ENCODE peak calls at places on chromosomes 12 and 14, in four cellular contexts. Z, A, T and M are unnamed samples.

GRCh38 chr12:124422142-124422569 is 127.3 kb downstream of the RFLNA start:
- DNase-seq in Z (no peak), A (no peak), T (peak; percentile 47), M (no peak)

GRCh38 chr14:34175574-34175973 is 224.7 kb upstream of the EGLN3 start:
- DNase-seq in Z (peak; percentile 46), A (no peak), T (no peak), M (no peak)

GRCh38 chr12:91424506-91424905 is 241.9 kb upstream of the DCN start:
- DNase-seq in Z (no peak), A (no peak), T (no peak), M (no peak)

GRCh38 chr14:47246367-47246766 is 429.0 kb downstream of the MDGA2 start:
- DNase-seq in Z (no peak), A (no peak), T (no peak), M (no peak)

GRCh38 chr12:58007875-58008274 is 66.5 kb downstream of the ATP23 start:
- DNase-seq in Z (no peak), A (no peak), T (no peak), M (no peak)

GRCh38 chr12:117470804-117471203 is 109.4 kb upstream of the NOS1 start:
- DNase-seq in Z (no peak), A (no peak), T (no peak), M (no peak)

GRCh38 chr12:101414533-101415119 is 7.1 kb upstream of the ARL1 start:
- DNase-seq in Z (peak; percentile 13), A (peak; percentile 73), T (peak; percentile 42), M (no peak)

GRCh38 chr12:79737875-79738718 is 47.3 kb upstream of the PAWR start:
- DNase-seq in Z (peak; percentile 16), A (peak; percentile 54), T (peak; percentile 57), M (peak; percentile 22)

GRCh38 chr12:120817559-120818330 is 86.4 kb downstream of the SPPL3 start:
- DNase-seq in Z (no peak), A (no peak), T (no peak), M (no peak)

GRCh38 chr12:65343801-65344200 is 65.3 kb downstream of the MSRB3 start:
- DNase-seq in Z (no peak), A (no peak), T (no peak), M (no peak)

GRCh38 chr12:26488339-26488738 is 293.0 kb downstream of the SSPN start:
- DNase-seq in Z (no peak), A (no peak), T (no peak), M (no peak)

GRCh38 chr12:25322918-25323773 is 72.4 kb upstream of the KRAS start:
- DNase-seq in Z (no peak), A (no peak), T (peak; percentile 52), M (no peak)

GRCh38 chr12:25322351-25322750 is 71.6 kb upstream of the KRAS start:
- DNase-seq in Z (no peak), A (no peak), T (no peak), M (no peak)

GRCh38 chr12:25319233-25319984 is 68.7 kb upstream of the KRAS start:
- DNase-seq in Z (no peak), A (no peak), T (no peak), M (no peak)

GRCh38 chr12:25321772-25322171 is 71.0 kb upstream of the KRAS start:
- DNase-seq in Z (no peak), A (no peak), T (no peak), M (no peak)

DNA sequence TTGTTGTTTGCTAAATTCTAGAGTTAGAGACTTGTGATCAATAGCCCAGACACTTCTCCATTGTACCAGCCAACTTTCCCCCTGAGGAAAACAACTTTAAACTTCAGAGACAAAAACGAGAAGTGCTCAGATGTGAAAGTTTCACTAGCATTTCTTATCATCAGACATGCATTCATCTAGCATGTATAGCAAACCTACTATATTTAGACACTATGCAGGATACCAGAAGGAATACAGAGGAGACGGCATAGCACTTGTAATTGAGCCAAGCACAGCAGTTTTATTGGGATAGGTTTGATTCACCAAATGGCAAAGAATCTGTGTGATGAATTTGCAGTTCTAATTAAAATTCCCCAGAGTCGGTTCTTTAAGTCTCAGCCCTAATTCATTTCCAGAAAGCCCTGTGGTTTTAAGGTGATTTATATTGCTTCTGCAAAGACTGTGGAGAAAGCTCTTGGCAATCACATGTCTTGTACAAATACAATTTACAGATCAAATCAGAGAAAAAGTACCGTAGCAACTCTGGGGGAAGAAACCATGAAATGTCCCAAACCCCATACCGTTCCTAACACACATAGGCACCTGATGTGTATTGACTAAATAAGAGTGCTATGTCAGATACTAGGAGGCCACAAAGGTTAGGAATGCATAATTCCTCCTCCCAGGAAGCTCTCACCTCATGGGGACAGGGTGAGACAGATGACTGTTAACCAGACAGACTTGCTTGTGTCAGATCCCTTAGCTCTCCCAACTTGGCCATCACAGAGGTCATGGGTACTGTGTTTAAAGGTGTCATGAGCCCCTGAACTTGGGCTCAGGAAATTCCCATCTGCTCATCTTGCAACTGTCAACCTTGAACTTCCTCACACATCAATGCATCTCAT is 69.6 kb upstream of the KRAS start:
- DNase-seq in Z (peak; percentile 82), A (no peak), T (no peak), M (no peak)
- H3K4me2 ChIP-seq in Z (peak overlapping the region; percentile 86), A (no peak overlapping the region), T (no peak overlapping the region), M (no peak overlapping the region)

GRCh38 chr14:100680439-100681051 is 46.1 kb upstream of the DLK1 start:
- DNase-seq in Z (no peak), A (no peak), T (no peak), M (no peak)
- H3K9ac ChIP-seq in Z (no peak overlapping the region), A (no peak overlapping the region), T (no peak overlapping the region), M (no peak overlapping the region)

DNA sequence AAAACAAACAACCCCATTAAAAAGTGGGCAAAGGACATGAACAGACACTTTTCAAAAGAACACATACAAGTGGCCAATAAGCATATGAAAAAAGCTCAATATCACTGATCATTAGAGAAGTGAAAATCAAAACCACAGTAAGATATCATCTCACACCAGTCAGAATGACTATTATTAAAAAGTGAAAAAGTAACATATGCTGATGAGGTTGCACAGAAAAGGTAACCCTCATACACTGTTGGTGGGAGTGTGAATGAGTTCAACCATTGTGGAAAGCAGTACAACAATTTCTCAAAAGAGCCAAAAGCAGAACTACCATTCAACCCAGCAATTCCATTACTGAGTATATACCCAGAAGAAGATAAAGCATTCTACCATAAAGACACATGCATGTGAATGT is 18.2 kb downstream of the PDE6H start:
- DNase-seq in Z (no peak), A (no peak), T (no peak), M (no peak)
- H3K4me2 ChIP-seq in Z (no peak overlapping the region), A (no peak overlapping the region), T (no peak overlapping the region), M (no peak overlapping the region)

GRCh38 chr14:104149278-104149595 is 10.8 kb downstream of the KIF26A start:
- DNase-seq in Z (no peak), A (no peak), T (no peak), M (no peak)
- H3K9ac ChIP-seq in Z (no peak overlapping the region), A (no peak overlapping the region), T (no peak overlapping the region), M (no peak overlapping the region)

GRCh38 chr12:15708396-15709070 is 80.7 kb downstream of the EPS8 start:
- DNase-seq in Z (no peak), A (no peak), T (no peak), M (no peak)

GRCh38 chr12:15705606-15706005 is 83.6 kb downstream of the EPS8 start:
- DNase-seq in Z (no peak), A (no peak), T (no peak), M (no peak)

GRCh38 chr12:15707516-15708199 is 81.5 kb downstream of the EPS8 start:
- DNase-seq in Z (no peak), A (no peak), T (no peak), M (no peak)

GRCh38 chr12:15709524-15709923 is 79.7 kb downstream of the EPS8 start:
- DNase-seq in Z (no peak), A (no peak), T (no peak), M (no peak)

DNA sequence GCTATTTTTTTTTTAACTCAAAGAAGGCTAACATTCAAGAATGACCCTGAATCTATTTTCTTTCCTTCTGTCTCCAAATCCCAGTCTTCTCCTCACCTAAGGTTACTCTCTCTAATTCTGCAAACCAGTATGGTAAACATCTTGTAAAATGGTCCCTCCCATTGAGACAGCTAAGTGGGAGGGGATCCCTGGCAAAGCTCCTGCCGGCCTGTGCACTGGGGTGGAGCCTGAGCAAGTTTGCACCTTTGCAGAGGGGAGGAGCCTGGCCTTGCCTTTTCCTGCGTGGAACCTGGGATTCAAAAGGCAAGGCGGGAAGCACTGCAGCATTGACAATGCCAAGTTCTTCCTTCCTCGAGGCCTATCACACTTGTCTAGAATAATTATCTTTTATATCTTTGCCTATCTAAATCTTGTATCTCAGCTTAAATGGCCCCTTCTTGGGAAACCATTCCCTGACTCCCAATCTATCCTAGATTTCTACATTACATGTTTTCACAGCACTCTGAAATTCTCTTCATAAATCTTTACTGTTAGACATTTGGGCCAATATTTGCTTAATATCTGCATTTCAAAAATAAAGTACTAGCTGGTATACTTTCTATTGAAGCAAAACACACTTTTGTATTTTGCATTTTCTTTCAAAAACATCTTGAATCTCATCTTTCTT is 83.0 kb downstream of the EPS8 start:
- DNase-seq in Z (no peak), A (no peak), T (no peak), M (no peak)
- H3K4me2 ChIP-seq in Z (no peak overlapping the region), A (peak overlapping the region; percentile 47), T (no peak overlapping the region), M (no peak overlapping the region)

DNA sequence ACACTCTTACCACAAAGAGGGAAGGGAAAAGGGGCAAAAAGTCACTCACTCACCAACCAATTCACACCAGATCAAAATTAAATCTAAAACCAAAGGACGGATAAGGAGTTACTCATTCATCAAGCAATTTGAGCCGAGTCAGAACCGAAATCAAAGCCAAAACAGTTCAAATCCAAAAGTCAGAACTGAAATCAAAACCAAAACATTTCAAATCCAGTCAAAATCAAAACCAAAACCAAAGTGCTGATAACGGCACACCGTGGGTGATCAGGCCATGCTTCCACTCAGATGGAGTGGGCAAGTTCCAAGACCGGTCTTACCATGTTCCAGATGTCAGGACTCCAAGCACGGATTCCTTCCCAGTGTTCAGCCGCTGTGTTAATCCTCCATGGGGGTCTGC is 139.5 kb downstream of the SLC38A6 start:
- DNase-seq in Z (no peak), A (no peak), T (no peak), M (no peak)
- H3K9ac ChIP-seq in Z (no peak overlapping the region), A (no peak overlapping the region), T (no peak overlapping the region), M (no peak overlapping the region)

GRCh38 chr12:42020226-42020625 is 124.4 kb downstream of the GXYLT1 start:
- DNase-seq in Z (no peak), A (no peak), T (no peak), M (no peak)

GRCh38 chr12:42017036-42017435 is 127.6 kb downstream of the GXYLT1 start:
- DNase-seq in Z (no peak), A (no peak), T (no peak), M (no peak)

GRCh38 chr12:42010715-42011114 is 134.0 kb downstream of the GXYLT1 start:
- DNase-seq in Z (no peak), A (no peak), T (no peak), M (no peak)

GRCh38 chr12:42014972-42015371 is 129.7 kb downstream of the GXYLT1 start:
- DNase-seq in Z (no peak), A (no peak), T (no peak), M (no peak)
- H3K4me2 ChIP-seq in Z (no peak overlapping the region), A (no peak overlapping the region), T (no peak overlapping the region), M (no peak overlapping the region)